ENCODE peak calls at places on chromosomes 16 and 17, in six cellular contexts. J is tibial nerve, F is hepatocyte, V is upper lobe of left lung, D is body of pancreas, L is bronchial epithelial cell. Y is an unnamed sample. For H3K27me3, the result is how much of the 10 kb centered on the place peaks cover.

GRCh38 chr16:86287641-86288201 is 222.6 kb upstream of the FOXF1 start:
- DNase-seq in L (no peak), D (no peak), F (no peak), V (no peak), J (no peak), Y (peak)

GRCh38 chr17:51585514-51586104 is 325.3 kb downstream of the UTP18 start:
- DNase-seq in L (peak), D (peak), F (peak), J (no peak), V (no peak), Y (peak)

GRCh38 chr16:88369447-88370008 is 13.2 kb upstream of the ZNF469 start:
- DNase-seq in D (no peak), J (no peak), V (peak), L (no peak), F (no peak), Y (no peak)

GRCh38 chr16:79656537-79657115 is 56.1 kb upstream of the MAF start:
- DNase-seq in D (peak), F (peak), L (peak), J (no peak), V (no peak), Y (no peak)

GRCh38 chr17:47712330-47713023 is 18.5 kb downstream of the TBKBP1 start:
- DNase-seq in L (no peak), J (no peak), D (no peak), F (no peak), V (no peak), Y (no peak)

GRCh38 chr16:30984669-30985400 is at the start of gene HSD3B7:
- DNase-seq in J (peak), V (peak), F (peak), L (peak), D (peak), Y (peak)

GRCh38 chr16:85491798-85492616 is 121.1 kb upstream of the GSE1 start:
- DNase-seq in D (peak), J (no peak), F (peak), L (peak), V (no peak), Y (peak)

GRCh38 chr16:69921125-69921524 is 30.0 kb upstream of the CLEC18A start:
- DNase-seq in F (no peak), L (no peak), D (no peak), J (no peak), V (no peak), Y (no peak)

GRCh38 chr17:72602517-72603345 is 481.9 kb downstream of the SOX9 start:
- DNase-seq in L (peak), D (peak), F (no peak), V (no peak), J (no peak), Y (peak)

GRCh38 chr16:11066231-11066870 is 122.0 kb downstream of the CLEC16A start:
- DNase-seq in V (no peak), D (no peak), F (no peak), L (no peak), J (no peak), Y (no peak)

GRCh38 chr17:38697061-38697820 is 7.8 kb upstream of the MLLT6 start:
- DNase-seq in L (no peak), D (no peak), V (no peak), F (no peak), J (no peak), Y (no peak)

GRCh38 chr17:78875738-78876597 is 27.0 kb downstream of the CEP295NL start:
- DNase-seq in D (peak), L (no peak), J (no peak), F (no peak), V (no peak), Y (peak)

GRCh38 chr16:88009566-88010342 is 58.5 kb downstream of the BANP start:
- DNase-seq in F (no peak), L (no peak), J (no peak), V (no peak), D (no peak), Y (no peak)

GRCh38 chr16:85570213-85570734 is 42.8 kb upstream of the GSE1 start:
- DNase-seq in D (no peak), V (no peak), F (no peak), L (no peak), J (no peak), Y (no peak)

GRCh38 chr17:70059076-70059475 is 15.9 kb upstream of the KCNJ16 start:
- DNase-seq in F (no peak), D (no peak), J (no peak), L (no peak), V (no peak), Y (no peak)

GRCh38 chr16:8644151-8644512 is 22.6 kb downstream of the METTL22 start:
- DNase-seq in F (no peak), D (peak), V (no peak), J (no peak), L (no peak), Y (no peak)

GRCh38 chr17:50122945-50123344 is 7.0 kb downstream of the SAMD14 start:
- DNase-seq in F (no peak), V (no peak), D (no peak), J (no peak), L (no peak), Y (no peak)

GRCh38 chr17:18140648-18141047 is 32.1 kb downstream of the MYO15A start:
- DNase-seq in F (no peak), D (no peak), L (no peak), J (no peak), V (no peak), Y (no peak)

GRCh38 chr17:15238064-15238463 is 27.1 kb downstream of the PMP22 start:
- DNase-seq in F (no peak), D (peak), L (no peak), V (no peak), J (no peak), Y (no peak)

GRCh38 chr17:50102164-50102991 is 7.2 kb downstream of the PDK2 start:
- DNase-seq in V (peak), F (peak), D (peak), J (no peak), L (no peak), Y (no peak)

GRCh38 chr16:21277045-21277926 is 804 bp downstream of the CRYM start:
- DNase-seq in J (no peak), F (no peak), D (no peak), L (no peak), V (no peak), Y (no peak)
- H3K27me3 ChIP-seq in J (half or more), F (under half), D (under half), L (under half), V (under half), Y (under half)

GRCh38 chr17:9181640-9182039 is 160.3 kb downstream of the NTN1 start:
- DNase-seq in J (no peak), D (no peak), L (no peak), F (no peak), V (no peak), Y (no peak)

GRCh38 chr17:9179602-9180001 is 158.3 kb downstream of the NTN1 start:
- DNase-seq in L (no peak), J (no peak), D (no peak), V (no peak), F (no peak), Y (peak)

GRCh38 chr17:9185142-9185541 is 163.8 kb downstream of the NTN1 start:
- DNase-seq in V (no peak), L (peak), J (no peak), F (no peak), D (no peak), Y (no peak)

GRCh38 chr17:9185688-9186289 is 164.5 kb downstream of the NTN1 start:
- DNase-seq in L (no peak), F (no peak), D (no peak), J (no peak), V (no peak), Y (no peak)

DNA sequence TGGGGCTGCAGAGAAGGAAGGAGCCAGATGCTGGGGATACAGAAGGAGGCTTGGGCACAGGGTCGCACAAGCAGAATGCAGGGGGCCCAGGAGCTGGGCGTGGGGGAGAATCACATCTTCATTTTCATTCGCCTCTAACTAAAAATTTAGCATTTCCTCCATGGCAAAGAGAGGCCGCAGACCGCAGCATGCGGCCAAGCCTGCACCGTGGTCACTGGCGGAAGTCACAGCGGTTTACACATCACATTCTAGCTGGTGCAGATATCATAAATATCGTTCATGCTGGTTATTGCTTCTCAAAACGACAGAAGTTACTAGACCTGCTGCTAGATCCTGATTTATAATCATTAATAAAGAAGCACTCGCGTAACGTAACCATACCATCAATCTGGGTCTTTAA is 162.0 kb downstream of the NTN1 start:
- DNase-seq in F (no peak), D (no peak), J (no peak), V (no peak), L (no peak), Y (no peak)
- H3K27me3 ChIP-seq in F (under half), D (under half), J (under half), V (under half), L (under half), Y (under half)

GRCh38 chr17:82297280-82297803 is 20.1 kb downstream of the CD7 start:
- DNase-seq in F (peak), V (peak), D (peak), L (peak), J (peak), Y (peak)

GRCh38 chr17:82297804-82298537 is 19.4 kb downstream of the CD7 start:
- DNase-seq in J (peak), D (peak), V (peak), F (peak), L (peak), Y (peak)

GRCh38 chr17:82300228-82300627 is 17.2 kb downstream of the CD7 start:
- DNase-seq in D (no peak), J (no peak), F (no peak), L (no peak), V (no peak), Y (no peak)

GRCh38 chr17:82299452-82299851 is 18.0 kb downstream of the CD7 start:
- DNase-seq in J (no peak), V (no peak), L (no peak), D (no peak), F (no peak), Y (peak)

GRCh38 chr17:82298538-82299421 is 18.6 kb downstream of the CD7 start:
- DNase-seq in L (no peak), V (peak), J (no peak), F (no peak), D (no peak), Y (no peak)
- H3K27me3 ChIP-seq in L (under half), V (under half), J (under half), F (under half), D (under half), Y (under half)

GRCh38 chr17:35789044-35789443 is 6.4 kb downstream of the MMP28 start:
- DNase-seq in J (no peak), D (no peak), V (no peak), L (no peak), F (no peak), Y (no peak)
- H3K27me3 ChIP-seq in J (under half), D (under half), V (under half), L (under half), F (under half), Y (under half)

Y was measured in H7.